ENCODE peak calls at places on chromosomes 16 and 17, in ten cellular contexts. R, Z, N, S, O, K, L, Q, W and G are unnamed samples.
A peak's percentile ranks its signal among the peaks of the same experiment; 100 is the strongest.

GRCh38 chr16:24508614-24509013 is 30.8 kb upstream of the RBBP6 start:
- DNase-seq in R (peak; percentile 16), Z (peak; percentile 59), N (no peak), S (no peak), O (peak; percentile 82), K (no peak), L (peak; percentile 83), Q (peak; percentile 76), W (peak; percentile 80), G (peak; percentile 79)

GRCh38 chr17:61809816-61810392 is 53.4 kb downstream of the BRIP1 start:
- DNase-seq in R (no peak), Z (no peak), N (no peak), S (no peak), O (peak; percentile 63), K (no peak), L (peak; percentile 62), Q (peak; percentile 62), W (peak; percentile 72), G (peak; percentile 79)

GRCh38 chr17:21419299-21420239 is 43.4 kb downstream of the KCNJ12 start:
- DNase-seq in R (no peak), Z (no peak), N (no peak), S (no peak), O (no peak), K (no peak), L (no peak), Q (no peak), W (no peak), G (no peak)

GRCh38 chr16:54636221-54636793 is 294.4 kb upstream of the IRX5 start:
- DNase-seq in R (no peak), Z (no peak), N (no peak), S (no peak), O (no peak), K (no peak), L (no peak), Q (no peak), W (no peak), G (no peak)

GRCh38 chr17:30232015-30232821 is 3.3 kb downstream of the SLC6A4 start:
- DNase-seq in R (no peak), Z (no peak), N (no peak), S (no peak), O (no peak), K (no peak), L (no peak), Q (no peak), W (no peak), G (no peak)

GRCh38 chr17:40846515-40847155 is 20.4 kb downstream of the KRT12 start:
- DNase-seq in R (no peak), Z (no peak), N (no peak), S (no peak), O (peak; percentile 24), K (no peak), L (peak; percentile 4), Q (no peak), W (no peak), G (no peak)

GRCh38 chr17:41651625-41652460 is 27.5 kb upstream of the KRT17 start:
- DNase-seq in R (no peak), Z (peak; percentile 59), N (no peak), S (no peak), O (peak; percentile 91), K (peak; percentile 91), L (no peak), Q (no peak), W (no peak), G (no peak)

GRCh38 chr16:59170065-59170712 is 436.1 kb upstream of the GOT2 start:
- DNase-seq in R (no peak), Z (no peak), N (no peak), S (no peak), O (no peak), K (no peak), L (no peak), Q (no peak), W (no peak), G (no peak)

GRCh38 chr16:49754495-49755290 is 101.2 kb downstream of the ZNF423 start:
- DNase-seq in R (no peak), Z (no peak), N (no peak), S (no peak), O (peak; percentile 12), K (no peak), L (peak; percentile 69), Q (peak; percentile 52), W (peak; percentile 59), G (peak; percentile 65)

GRCh38 chr16:31484491-31485171 is 1.7 kb downstream of the SLC5A2 start:
- DNase-seq in R (no peak), Z (no peak), N (no peak), S (peak; percentile 41), O (no peak), K (peak; percentile 90), L (peak; percentile 45), Q (no peak), W (peak; percentile 26), G (no peak)

GRCh38 chr17:75498726-75499213 is 16.6 kb downstream of the CASKIN2 start:
- DNase-seq in R (no peak), Z (peak; percentile 69), N (no peak), S (peak; percentile 56), O (no peak), K (no peak), L (no peak), Q (no peak), W (no peak), G (peak; percentile 14)

GRCh38 chr17:51050291-51051033 is 70.2 kb downstream of the SPAG9 start:
- DNase-seq in R (no peak), Z (no peak), N (no peak), S (no peak), O (peak; percentile 92), K (no peak), L (peak; percentile 23), Q (no peak), W (no peak), G (no peak)

GRCh38 chr16:20676867-20677266 is 20.6 kb downstream of the ACSM1 start:
- DNase-seq in R (no peak), Z (no peak), N (no peak), S (no peak), O (no peak), K (no peak), L (no peak), Q (no peak), W (no peak), G (no peak)
- H3K4me3 ChIP-seq in R (no peak overlapping the region), Z (no peak overlapping the region), N (no peak overlapping the region), S (peak overlapping the region; percentile 78), O (no peak overlapping the region), K (no peak overlapping the region), L (no peak overlapping the region), Q (no peak overlapping the region), W (no peak overlapping the region), G (no peak overlapping the region)

DNA sequence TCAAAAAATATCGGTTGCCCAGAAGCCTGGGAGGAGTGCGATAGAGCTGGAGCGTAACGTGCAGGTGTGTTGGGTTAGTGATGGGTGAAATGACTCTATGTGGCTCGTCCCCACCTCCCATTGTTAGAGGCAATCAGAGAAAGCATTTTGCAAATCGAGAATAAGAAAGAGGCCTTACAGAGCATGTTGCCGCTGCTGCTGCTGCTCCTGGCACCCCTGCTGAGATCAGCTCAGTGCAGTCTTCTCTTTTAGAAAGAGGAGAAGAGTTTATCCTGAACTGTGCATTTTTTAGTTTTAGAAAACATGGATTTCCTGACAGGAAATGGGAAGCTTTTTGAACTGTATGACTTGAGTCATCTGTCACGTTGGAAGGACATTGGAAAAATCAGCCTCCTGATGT is 774.5 kb upstream of the RBFOX1 start:
- DNase-seq in R (no peak), Z (no peak), N (no peak), S (no peak), O (no peak), K (no peak), L (no peak), Q (no peak), W (no peak), G (no peak)
- H3K4me3 ChIP-seq in R (no peak overlapping the region), Z (no peak overlapping the region), N (no peak overlapping the region), S (no peak overlapping the region), O (no peak overlapping the region), K (no peak overlapping the region), L (no peak overlapping the region), Q (no peak overlapping the region), W (no peak overlapping the region), G (no peak overlapping the region)

GRCh38 chr16:14320406-14320805 is 249.3 kb downstream of the MRTFB start:
- DNase-seq in R (no peak), Z (no peak), N (no peak), S (no peak), O (no peak), K (no peak), L (no peak), Q (no peak), W (no peak), G (no peak)
- H3K4me3 ChIP-seq in R (no peak overlapping the region), Z (no peak overlapping the region), N (no peak overlapping the region), S (no peak overlapping the region), O (no peak overlapping the region), K (no peak overlapping the region), L (no peak overlapping the region), Q (no peak overlapping the region), W (no peak overlapping the region), G (no peak overlapping the region)

GRCh38 chr17:44759916-44760243 is 1.1 kb downstream of the ADAM11 start:
- DNase-seq in R (no peak), Z (no peak), N (no peak), S (no peak), O (no peak), K (no peak), L (no peak), Q (no peak), W (no peak), G (no peak)

GRCh38 chr17:44760474-44761308 is 1.9 kb downstream of the ADAM11 start:
- DNase-seq in R (no peak), Z (no peak), N (no peak), S (no peak), O (no peak), K (peak; percentile 42), L (no peak), Q (no peak), W (no peak), G (no peak)

GRCh38 chr17:44757918-44758413 is 822 bp upstream of the ADAM11 start:
- DNase-seq in R (no peak), Z (no peak), N (no peak), S (no peak), O (no peak), K (peak; percentile 6), L (no peak), Q (no peak), W (no peak), G (no peak)

GRCh38 chr17:44758414-44759095 is at the start of gene ADAM11:
- DNase-seq in R (no peak), Z (no peak), N (peak; percentile 74), S (no peak), O (no peak), K (peak; percentile 77), L (no peak), Q (no peak), W (no peak), G (no peak)

DNA sequence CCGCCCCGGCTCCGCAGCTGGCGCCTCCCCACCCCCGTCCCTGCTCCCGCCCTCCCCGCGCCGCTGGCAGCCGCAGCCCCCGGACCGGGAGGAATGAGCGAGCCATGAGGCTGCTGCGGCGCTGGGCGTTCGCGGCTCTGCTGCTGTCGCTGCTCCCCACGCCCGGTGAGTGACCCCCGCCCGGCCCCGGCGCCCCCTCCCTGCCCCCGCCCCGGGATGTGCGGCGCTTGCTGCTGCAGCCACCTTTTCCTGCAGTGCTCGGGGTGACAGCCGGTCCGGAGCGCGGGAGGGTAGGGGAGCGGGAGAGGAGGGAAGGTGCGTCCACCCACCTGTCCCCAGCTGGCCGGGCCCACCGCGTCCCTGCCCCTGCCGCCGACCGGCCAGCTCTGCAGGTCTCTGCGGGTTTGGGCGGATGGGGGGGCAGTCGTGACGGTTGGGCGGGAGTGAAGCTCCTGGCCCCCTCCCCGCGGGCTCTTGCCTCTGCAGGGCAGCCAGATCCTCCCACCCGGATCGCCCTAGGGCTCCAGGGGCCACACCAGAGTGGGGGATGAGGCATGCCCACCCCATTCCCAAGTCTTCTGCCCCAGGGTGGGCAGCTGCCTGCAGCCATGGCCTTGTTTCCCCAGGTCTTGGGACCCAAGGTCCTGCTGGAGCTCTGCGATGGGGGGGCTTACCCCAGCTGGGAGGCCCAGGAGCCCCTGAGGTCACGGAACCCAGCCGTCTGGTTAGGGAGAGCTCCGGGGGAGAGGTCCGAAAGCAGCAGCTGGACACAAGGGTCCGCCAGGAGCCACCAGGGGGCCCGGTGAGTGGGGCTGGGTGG is 518 bp downstream of the ADAM11 start:
- DNase-seq in R (no peak), Z (no peak), N (no peak), S (no peak), O (no peak), K (peak; percentile 75), L (no peak), Q (no peak), W (no peak), G (no peak)
- H3K4me3 ChIP-seq in R (peak overlapping the region; percentile 53), Z (peak overlapping the region; percentile 58), N (peak overlapping the region; percentile 64), S (peak overlapping the region; percentile 37), O (peak overlapping the region; percentile 4), K (peak overlapping the region; percentile 14), L (no peak overlapping the region), Q (peak overlapping the region; percentile 54), W (peak overlapping the region; percentile 34), G (peak overlapping the region; percentile 40)